ENCODE peak calls at places on chromosomes 12 and 14, in four cellular contexts. D is PC-9, H is neural progenitor cell, K is hepatocyte. Q is an unnamed sample.

GRCh38 chr14:67417633-67418032 is 5.7 kb upstream of the PLEK2 start:
- DNase-seq in H (no peak), K (no peak), D (no peak), Q (no peak)

GRCh38 chr14:106813477-106813823 is 1287.1 kb downstream of the TMEM121 start:
- DNase-seq in H (no peak), D (no peak), K (no peak), Q (no peak)

GRCh38 chr12:71195338-71195896 is 37.6 kb upstream of the TSPAN8 start:
- DNase-seq in D (no peak), H (no peak), K (peak; percentile 14), Q (no peak)

GRCh38 chr14:52354257-52354656 is 40.1 kb downstream of the PTGER2 start:
- DNase-seq in H (no peak), K (no peak), D (no peak), Q (no peak)

GRCh38 chr12:82848846-82849245 is 162.1 kb downstream of the TMTC2 start:
- DNase-seq in D (no peak), H (no peak), K (no peak), Q (no peak)

GRCh38 chr12:90499793-90500192 is 455.2 kb downstream of the CCER1 start:
- DNase-seq in H (no peak), D (no peak), K (peak; percentile 22), Q (no peak)

GRCh38 chr12:81668475-81668874 is 90.7 kb downstream of the PPFIA2 start:
- DNase-seq in D (peak; percentile 19), H (no peak), K (no peak), Q (peak; percentile 75)

GRCh38 chr12:105538880-105539279 is 208.4 kb downstream of the C12orf75 start:
- DNase-seq in H (no peak), D (no peak), K (no peak), Q (no peak)

GRCh38 chr12:122681814-122682213 is 21.3 kb downstream of the HCAR2 start:
- DNase-seq in H (no peak), K (no peak), D (no peak), Q (no peak)

GRCh38 chr12:3896851-3897351 is 23.7 kb upstream of the PARP11 start:
- DNase-seq in H (peak; percentile 52), D (no peak), K (no peak), Q (no peak)

GRCh38 chr14:50399251-50400032 is 2.8 kb upstream of the CDKL1 start:
- DNase-seq in D (no peak), K (peak; percentile 37), H (no peak), Q (no peak)

GRCh38 chr14:104826197-104826857 is 25.4 kb downstream of the ZBTB42 start:
- DNase-seq in H (peak; percentile 89), K (peak; percentile 94), D (peak; percentile 87), Q (peak; percentile 33)
- H3K27me3 ChIP-seq in H (peaks cover 34% of the 10 kb centered on the region), K (no peaks in the 10 kb centered on the region), D (no peaks in the 10 kb centered on the region), Q (no peaks in the 10 kb centered on the region)

GRCh38 chr14:37592288-37593274 is 2.5 kb downstream of the FOXA1 start:
- DNase-seq in D (peak; percentile 47), H (peak; percentile 42), K (peak; percentile 53), Q (no peak)
- TF ChIP-seq EZH2 in D (no peak), H (peak; percentile 94), K (peak; percentile 76), Q (peak; percentile 94)

GRCh38 chr14:35985504-35986218 is 159.5 kb downstream of the BRMS1L start:
- DNase-seq in D (no peak), H (peak; percentile 24), K (no peak), Q (no peak)
- H3K27ac ChIP-seq in D (no peak overlapping the region), H (no peak overlapping the region), K (no peak overlapping the region), Q (no peak overlapping the region)

DNA sequence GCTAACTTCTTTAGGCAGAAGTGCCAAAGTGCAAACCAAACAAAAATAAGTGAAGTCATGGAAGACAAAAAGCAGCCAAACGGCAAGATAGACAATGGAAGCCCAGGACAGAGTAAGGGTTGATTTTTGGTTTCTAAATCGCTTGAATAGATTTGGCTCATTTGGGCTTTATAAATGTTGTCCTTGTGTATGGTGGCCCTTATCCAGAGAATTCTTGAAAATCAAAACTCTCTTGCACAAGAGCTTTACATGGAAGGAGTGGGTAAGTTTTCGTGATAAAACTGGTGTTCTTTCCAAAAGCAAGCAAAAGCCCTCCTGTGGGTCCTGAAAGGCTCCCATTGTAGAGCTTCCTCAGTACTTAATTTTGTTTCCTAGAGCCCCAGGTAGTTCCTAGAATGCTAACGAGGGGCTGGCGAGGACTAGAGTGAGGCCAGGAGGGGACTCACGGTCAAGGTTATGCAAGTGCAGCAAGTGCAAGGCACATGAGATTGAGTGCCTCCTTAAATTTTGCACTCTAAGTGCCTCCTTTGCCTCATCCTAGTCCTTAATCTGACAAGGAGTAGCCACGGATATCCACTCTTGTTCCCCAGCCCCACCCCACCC is 4.1 kb downstream of the SIX6 start:
- DNase-seq in D (no peak), K (no peak), H (peak; percentile 27), Q (no peak)
- H3K27me3 ChIP-seq in D (peaks cover 23% of the 10 kb centered on the region), K (peaks cover 100% of the 10 kb centered on the region), H (peaks cover 89% of the 10 kb centered on the region), Q (peaks cover 98% of the 10 kb centered on the region)

GRCh38 chr12:113471619-113472171 is at the start of gene LHX5:
- DNase-seq in D (no peak), K (no peak), H (peak; percentile 93), Q (no peak)

GRCh38 chr12:113469224-113469652 is 2.4 kb downstream of the LHX5 start:
- DNase-seq in K (no peak), H (no peak), D (no peak), Q (no peak)

GRCh38 chr12:113468365-113469223 is 3.1 kb downstream of the LHX5 start:
- DNase-seq in K (no peak), H (peak; percentile 91), D (peak; percentile 18), Q (peak; percentile 4)

GRCh38 chr12:113470871-113471618 is 626 bp downstream of the LHX5 start:
- DNase-seq in D (no peak), H (peak; percentile 54), K (no peak), Q (no peak)

GRCh38 chr12:113469893-113470743 is 1.6 kb downstream of the LHX5 start:
- DNase-seq in D (no peak), K (no peak), H (peak; percentile 73), Q (no peak)
- TF ChIP-seq EZH2 in D (no peak), K (no peak), H (no peak), Q (peak; percentile 46)